ENCODE peak calls at places on chromosome 2, in seven cellular contexts. S is ureter; M is nephron progenitor cell; J is HEK293T; B is memory B cell; H is KBM-7; F is naive thymus-derived CD4-positive, alpha-beta T cell. Y is an unnamed sample.

GRCh38 chr2:119671011-119671410 is 8.0 kb upstream of the TMEM177 start:
- DNase-seq in J (no peak), F (no peak), B (no peak), S (no peak), M (no peak), H (no peak), Y (peak)

GRCh38 chr2:157596992-157597681 is 31.5 kb downstream of the ACVR1C start:
- DNase-seq in M (peak), J (no peak), H (peak), B (peak), F (peak), S (peak), Y (no peak)

GRCh38 chr2:46010925-46011490 is 286.2 kb upstream of the EPAS1 start:
- DNase-seq in F (peak), H (peak), B (no peak), M (no peak), J (peak), S (no peak), Y (no peak)

GRCh38 chr2:98761267-98761781 is 30.4 kb upstream of the MGAT4A start:
- DNase-seq in S (no peak), J (no peak), M (no peak), B (no peak), F (peak), H (no peak), Y (no peak)

GRCh38 chr2:183093857-183094657 is 15.5 kb downstream of the DUSP19 start:
- DNase-seq in J (no peak), B (no peak), H (no peak), M (no peak), S (no peak), F (peak), Y (no peak)

GRCh38 chr2:241224068-241224850 is 35.8 kb downstream of the ANO7 start:
- DNase-seq in F (no peak), B (no peak), S (no peak), H (no peak), J (no peak), M (peak), Y (no peak)

GRCh38 chr2:241496904-241497877 is 11.2 kb downstream of the STK25 start:
- DNase-seq in S (no peak), H (no peak), B (no peak), J (no peak), M (no peak), F (no peak), Y (no peak)

GRCh38 chr2:42879913-42880737 is 87.7 kb upstream of the HAAO start:
- DNase-seq in B (no peak), M (no peak), F (no peak), H (peak), J (no peak), S (no peak), Y (peak)

GRCh38 chr2:174764281-174765063 is at the start of gene CHRNA1:
- DNase-seq in M (no peak), B (no peak), J (no peak), F (no peak), S (no peak), H (no peak), Y (no peak)

GRCh38 chr2:63364866-63365265 is 223.4 kb downstream of the WDPCP start:
- DNase-seq in M (no peak), B (no peak), F (no peak), J (no peak), S (no peak), H (no peak), Y (no peak)

GRCh38 chr2:68236876-68237275 is 15.5 kb downstream of the PPP3R1 start:
- DNase-seq in S (no peak), M (no peak), H (no peak), F (no peak), J (no peak), B (no peak), Y (no peak)

GRCh38 chr2:226796012-226796839 is 3.4 kb downstream of the IRS1 start:
- DNase-seq in J (no peak), M (no peak), B (no peak), F (no peak), H (no peak), S (peak), Y (no peak)

GRCh38 chr2:112092286-112093041 is 37.4 kb downstream of the TMEM87B start:
- DNase-seq in M (no peak), J (no peak), F (no peak), H (no peak), B (no peak), S (no peak), Y (no peak)

GRCh38 chr2:43311276-43311675 is 84.9 kb upstream of the ZFP36L2 start:
- DNase-seq in S (no peak), B (no peak), J (no peak), M (no peak), H (no peak), F (no peak), Y (no peak)

GRCh38 chr2:158214431-158214830 is 112.8 kb downstream of the UPP2 start:
- DNase-seq in F (no peak), J (no peak), H (peak), M (no peak), S (no peak), B (no peak), Y (no peak)

GRCh38 chr2:112996635-112997034 is 8.6 kb upstream of the IL36A start:
- DNase-seq in H (no peak), B (no peak), F (peak), J (no peak), S (no peak), M (no peak), Y (no peak)

GRCh38 chr2:218404351-218405145 is 4.9 kb downstream of the CTDSP1 start:
- DNase-seq in M (no peak), J (no peak), H (no peak), S (no peak), B (no peak), F (no peak), Y (no peak)

GRCh38 chr2:163673522-163673921 is 62.3 kb downstream of the FIGN start:
- DNase-seq in H (no peak), S (no peak), B (no peak), J (no peak), M (no peak), F (no peak), Y (no peak)

GRCh38 chr2:226721541-226721940 is 78.1 kb downstream of the IRS1 start:
- DNase-seq in H (no peak), M (no peak), S (no peak), J (no peak), B (no peak), F (no peak), Y (no peak)

GRCh38 chr2:149645391-149645790 is 57.8 kb upstream of the MMADHC start:
- DNase-seq in B (no peak), F (no peak), H (no peak), S (no peak), M (no peak), J (no peak), Y (no peak)

GRCh38 chr2:54750040-54750439 is 26.6 kb downstream of the EML6 start:
- DNase-seq in B (no peak), M (no peak), F (no peak), S (no peak), J (no peak), H (no peak), Y (no peak)

GRCh38 chr2:191230174-191230573 is 15.0 kb upstream of the MYO1B start:
- DNase-seq in S (no peak), F (no peak), J (no peak), H (no peak), M (no peak), B (no peak), Y (no peak)

GRCh38 chr2:144759746-144760145 is 239.8 kb upstream of the ZEB2 start:
- DNase-seq in S (no peak), J (no peak), M (no peak), B (no peak), F (no peak), H (no peak), Y (no peak)

GRCh38 chr2:179125404-179125803 is 75.5 kb upstream of the CCDC141 start:
- DNase-seq in B (no peak), F (no peak), S (no peak), H (no peak), J (no peak), M (no peak), Y (no peak)

GRCh38 chr2:184463102-184463865 is 135.0 kb upstream of the ZNF804A start:
- DNase-seq in F (no peak), J (no peak), M (no peak), B (no peak), S (no peak), H (no peak), Y (no peak)

GRCh38 chr2:50840346-50841124 is 191.4 kb downstream of the NRXN1 start:
- DNase-seq in S (no peak), M (no peak), J (no peak), H (no peak), B (no peak), F (no peak), Y (no peak)

GRCh38 chr2:31523871-31524492 is 56.8 kb downstream of the SRD5A2 start:
- DNase-seq in M (peak), S (peak), H (peak), J (peak), F (peak), B (peak), Y (no peak)

GRCh38 chr2:216551234-216551633 is 52.6 kb downstream of the RPL37A start:
- DNase-seq in H (no peak), M (no peak), B (no peak), F (no peak), J (no peak), S (no peak), Y (no peak)

GRCh38 chr2:11290211-11290610 is 54.2 kb downstream of the ROCK2 start:
- DNase-seq in H (no peak), B (no peak), M (no peak), F (no peak), S (no peak), J (no peak), Y (no peak)

GRCh38 chr2:12167525-12168317 is 421.3 kb downstream of the LPIN1 start:
- DNase-seq in F (no peak), J (no peak), M (peak), B (no peak), H (no peak), S (no peak), Y (no peak)

GRCh38 chr2:125418483-125418882 is 1237.5 kb upstream of the GYPC start:
- DNase-seq in B (no peak), H (no peak), J (no peak), S (no peak), F (no peak), M (no peak), Y (no peak)

GRCh38 chr2:149466635-149467034 is 120.9 kb downstream of the MMADHC start:
- DNase-seq in B (no peak), S (no peak), M (no peak), H (no peak), F (no peak), J (no peak), Y (no peak)